ENCODE peak calls at places on chromosomes 6 and 20, in four cellular contexts. R is mucosa of descending colon, K is K562, U is HepG2. C is an unnamed sample. For H3K9me3, the result is how much of the 10 kb centered on the place peaks cover.

GRCh38 chr6:20946037-20946436 is 411.8 kb downstream of the CDKAL1 start:
- DNase-seq in U (peak), K (no peak), R (no peak), C (no peak)

GRCh38 chr6:25026723-25027122 is 91.0 kb upstream of the RIPOR2 start:
- DNase-seq in U (no peak), R (no peak), K (no peak), C (no peak)

GRCh38 chr6:112307707-112308106 is 39.4 kb upstream of the RFPL4B start:
- DNase-seq in K (no peak), U (no peak), R (no peak), C (no peak)

GRCh38 chr6:40815731-40816130 is 223.3 kb downstream of the UNC5CL start:
- DNase-seq in K (no peak), R (no peak), U (no peak), C (no peak)

GRCh38 chr6:118739976-118740771 is 88.8 kb upstream of the CEP85L start:
- DNase-seq in U (no peak), R (no peak), K (no peak), C (no peak)

GRCh38 chr6:68575765-68576439 is 59.2 kb upstream of the ADGRB3 start:
- DNase-seq in R (no peak), K (peak), U (no peak), C (no peak)

GRCh38 chr20:58670097-58670496 is 19.0 kb downstream of the STX16 start:
- DNase-seq in K (no peak), R (no peak), U (no peak), C (no peak)

GRCh38 chr6:30129818-30130679 is 5.9 kb upstream of the TRIM40 start:
- DNase-seq in U (no peak), K (no peak), R (no peak), C (no peak)

GRCh38 chr6:81999270-81999669 is 246.8 kb upstream of the TENT5A start:
- DNase-seq in K (no peak), U (peak), R (no peak), C (no peak)

GRCh38 chr6:6758915-6759654 is 170.6 kb downstream of the LY86 start:
- DNase-seq in R (peak), K (peak), U (peak), C (no peak)

GRCh38 chr20:60221593-60221992 is 263.4 kb downstream of the CDH26 start:
- DNase-seq in R (no peak), K (no peak), U (no peak), C (no peak)

GRCh38 chr20:2254333-2254732 is 41.5 kb upstream of the TGM3 start:
- DNase-seq in K (no peak), U (no peak), R (no peak), C (no peak)

GRCh38 chr6:2309138-2309537 is 63.7 kb upstream of the GMDS start:
- DNase-seq in U (no peak), R (no peak), K (no peak), C (peak)

GRCh38 chr6:126535585-126535984 is 195.7 kb downstream of the CENPW start:
- DNase-seq in R (no peak), K (no peak), U (no peak), C (no peak)

DNA sequence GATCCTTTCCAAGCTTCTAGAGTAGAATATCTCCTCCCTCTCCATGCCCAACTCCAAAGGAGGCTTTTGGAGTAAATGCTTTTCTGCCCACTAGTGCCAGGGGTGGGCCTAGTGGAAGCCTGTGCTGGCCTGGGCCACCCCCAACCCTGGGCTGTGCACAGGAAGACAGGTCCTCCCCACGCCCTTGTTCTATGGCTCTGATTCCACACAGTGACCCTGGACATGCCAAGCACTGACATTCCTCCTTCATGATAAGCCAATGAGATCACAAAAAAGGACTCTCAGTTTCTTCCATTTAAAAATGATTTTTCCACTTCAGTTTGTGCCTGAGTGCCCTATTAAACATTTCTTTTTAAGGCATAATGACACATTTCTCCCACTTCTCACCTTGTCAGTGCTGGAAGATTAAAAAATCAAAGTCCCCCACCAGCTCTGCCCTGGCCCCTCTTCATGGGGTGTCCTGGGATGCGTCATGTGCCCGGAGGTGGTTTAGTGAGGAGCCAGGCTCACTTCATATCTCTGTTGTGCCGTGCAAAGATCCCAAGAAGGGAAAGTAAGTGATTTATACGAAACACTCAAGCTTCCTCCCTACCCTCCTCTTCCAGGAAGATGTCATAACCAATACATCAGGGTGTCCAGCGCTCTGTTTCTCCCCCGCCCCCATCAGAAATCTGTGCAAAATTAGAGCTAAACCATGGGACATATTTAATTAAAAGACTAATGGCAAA is 255.0 kb downstream of the NRN1 start:
- DNase-seq in R (no peak), K (no peak), U (no peak), C (no peak)
- H3K4me3 ChIP-seq in R (no peak), K (no peak), U (no peak), C (no peak)

GRCh38 chr6:121867095-121867494 is 431.6 kb downstream of the GJA1 start:
- DNase-seq in K (no peak), U (no peak), R (no peak), C (no peak)

GRCh38 chr6:121868191-121868590 is 432.7 kb downstream of the GJA1 start:
- DNase-seq in R (no peak), U (no peak), K (no peak), C (no peak)

GRCh38 chr6:121865811-121866210 is 430.4 kb downstream of the GJA1 start:
- DNase-seq in K (no peak), R (no peak), U (no peak), C (no peak)
- H3K9me3 ChIP-seq in K (under half), R (under half), U (under half), C (under half)

GRCh38 chr6:151443449-151443848 is 8.5 kb downstream of the RMND1 start:
- DNase-seq in R (no peak), K (no peak), U (no peak), C (no peak)

GRCh38 chr6:151440930-151441329 is 11.0 kb downstream of the RMND1 start:
- DNase-seq in U (no peak), R (no peak), K (no peak), C (no peak)

GRCh38 chr6:151443911-151444621 is 7.9 kb downstream of the RMND1 start:
- DNase-seq in U (no peak), R (no peak), K (no peak), C (no peak)

GRCh38 chr6:151441390-151442166 is 10.3 kb downstream of the RMND1 start:
- DNase-seq in R (no peak), U (peak), K (no peak), C (no peak)

GRCh38 chr6:151442359-151442758 is 9.6 kb downstream of the RMND1 start:
- DNase-seq in K (no peak), R (no peak), U (no peak), C (no peak)
- H3K4me3 ChIP-seq in K (no peak), R (no peak), U (no peak), C (no peak)

DNA sequence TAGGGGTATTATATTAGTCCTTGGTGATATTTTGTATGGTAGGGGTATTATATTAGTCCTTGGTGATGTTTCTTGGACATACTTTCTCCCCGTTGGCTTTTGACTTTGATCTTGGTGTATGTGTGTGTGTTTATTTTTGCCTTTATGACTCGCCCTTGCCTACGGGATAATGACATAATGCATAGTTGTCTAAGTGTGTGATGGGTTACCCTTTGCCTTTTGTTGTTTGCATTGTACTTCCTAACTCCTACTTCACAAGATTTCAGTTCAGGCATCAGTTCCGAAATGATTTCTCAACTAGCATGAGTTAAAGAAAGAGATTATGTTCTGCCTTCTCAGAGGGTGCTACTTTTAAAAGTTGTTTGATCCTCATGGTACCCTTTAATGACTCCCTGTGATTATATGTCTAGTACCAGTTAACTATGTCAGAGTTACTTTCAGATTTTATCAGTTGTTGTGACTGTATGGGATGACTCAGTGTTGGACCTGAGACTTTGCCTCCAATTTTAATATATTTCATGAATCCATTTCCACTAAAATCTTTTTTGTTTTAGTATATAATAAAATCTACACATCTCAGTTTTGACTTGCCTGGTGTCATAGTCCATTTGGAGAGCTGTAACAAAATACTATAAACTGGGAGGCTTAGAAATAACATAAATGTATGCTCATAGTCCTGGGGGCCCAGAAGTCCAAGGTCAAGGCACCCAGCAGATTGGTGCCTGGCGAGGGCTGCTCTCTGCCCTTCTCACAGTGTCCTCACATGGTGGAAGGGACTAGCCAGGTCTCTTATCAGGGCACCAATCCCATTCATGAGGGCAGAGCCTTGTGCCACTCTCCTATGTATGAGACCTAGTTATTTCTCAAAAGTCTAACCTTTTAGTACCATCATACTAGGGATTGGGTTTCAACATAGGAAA is 34.1 kb downstream of the CDYL start:
- DNase-seq in K (no peak), R (no peak), U (peak), C (peak)
- H3K9me3 ChIP-seq in K (under half), R (under half), U (under half), C (under half)

GRCh38 chr6:53795254-53795701 is 473 bp downstream of the LRRC1 start:
- DNase-seq in R (no peak), U (no peak), K (no peak), C (peak)

GRCh38 chr6:53796791-53797190 is 2.0 kb downstream of the LRRC1 start:
- DNase-seq in R (no peak), U (no peak), K (no peak), C (no peak)

GRCh38 chr6:53797304-53797703 is 2.5 kb downstream of the LRRC1 start:
- DNase-seq in U (no peak), K (no peak), R (no peak), C (no peak)

GRCh38 chr6:53795702-53796450 is 1.1 kb downstream of the LRRC1 start:
- DNase-seq in K (no peak), U (peak), R (peak), C (peak)

DNA sequence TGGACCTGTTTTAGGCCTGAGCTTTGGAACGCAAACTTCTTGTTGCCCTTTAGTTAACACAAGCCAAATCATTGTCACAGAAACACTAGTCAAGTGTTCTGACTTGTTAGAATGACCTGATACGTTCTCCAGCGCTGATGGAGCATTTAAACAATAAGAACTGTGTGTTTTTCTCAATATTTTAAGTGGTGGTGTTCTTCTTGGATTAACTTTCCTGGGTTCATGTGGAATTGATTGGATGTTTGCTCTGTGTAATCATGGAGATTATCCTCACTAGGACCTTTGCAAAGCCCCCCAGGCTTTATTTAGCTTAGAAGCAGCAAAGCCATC is 1.6 kb downstream of the LRRC1 start:
- DNase-seq in U (peak), K (no peak), R (no peak), C (no peak)
- H3K4me3 ChIP-seq in U (peak), K (no peak), R (no peak), C (peak)

DNA sequence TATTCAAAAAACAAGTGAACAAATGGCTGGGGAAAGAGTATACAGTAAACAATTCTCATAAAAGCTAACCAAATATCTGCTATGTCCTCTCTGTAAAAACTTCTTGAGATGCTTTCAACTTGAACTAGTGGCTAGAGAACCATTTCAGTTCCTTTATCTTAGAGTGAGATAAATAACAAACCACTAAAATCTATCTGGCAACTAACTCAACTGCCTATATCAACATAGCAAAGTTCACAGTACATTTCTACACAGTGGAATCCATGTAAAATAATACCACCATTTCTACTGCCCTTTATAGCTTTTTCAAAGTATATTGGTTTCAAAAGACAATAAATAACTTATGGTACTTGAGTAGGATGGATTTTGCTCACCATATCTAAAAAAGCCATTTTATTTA is 95.1 kb downstream of the MMS22L start:
- DNase-seq in R (no peak), U (no peak), K (no peak), C (peak)
- H3K9me3 ChIP-seq in R (under half), U (under half), K (under half), C (under half)

DNA sequence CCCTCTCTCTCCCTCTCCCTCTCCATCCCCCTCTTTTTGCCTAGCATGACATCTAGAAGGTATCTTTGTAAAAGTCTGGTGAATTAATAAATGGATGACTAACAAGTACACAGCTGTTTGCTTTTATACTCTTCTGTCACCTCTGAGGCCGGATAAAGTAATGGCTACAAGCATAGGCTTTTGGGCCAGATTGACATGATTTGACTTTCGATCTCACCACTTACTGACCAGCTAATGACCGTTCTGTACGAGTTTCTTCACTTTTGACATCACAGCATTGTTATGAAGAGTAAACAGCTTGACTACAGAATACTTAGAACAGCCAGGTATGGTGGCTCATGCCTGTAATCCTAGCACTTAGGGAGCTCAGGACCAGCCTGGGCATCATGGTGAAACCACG is 113.4 kb upstream of the SLC2A12 start:
- DNase-seq in U (no peak), R (no peak), K (no peak), C (peak)
- H3K4me3 ChIP-seq in U (no peak), R (no peak), K (no peak), C (no peak)

GRCh38 chr6:53557005-53557715 is 12.3 kb upstream of the GCLC start:
- DNase-seq in R (no peak), K (no peak), U (no peak), C (no peak)
- H3K9me3 ChIP-seq in R (under half), K (under half), U (half or more), C (under half)

DNA sequence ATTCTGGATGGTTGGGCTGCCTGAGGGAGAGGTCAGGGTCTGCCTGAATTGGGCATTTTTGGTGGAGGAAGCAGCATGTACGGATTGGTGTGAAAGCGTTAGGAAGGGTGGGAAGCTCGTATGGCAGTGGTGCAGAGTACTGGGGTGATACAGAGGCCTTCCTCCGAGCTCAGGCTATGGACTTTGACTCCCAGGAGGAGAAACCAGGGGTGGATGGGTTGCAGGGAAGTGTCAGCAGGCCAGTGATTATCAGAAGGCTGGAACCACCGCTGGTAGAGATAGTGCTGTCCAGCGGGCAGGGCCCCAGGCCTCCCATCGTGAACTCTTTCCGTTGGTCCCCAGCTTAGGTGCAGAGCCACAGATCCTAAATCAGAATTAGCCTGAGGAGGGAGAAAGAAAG is 5.3 kb downstream of the WFDC5 start:
- DNase-seq in U (peak), K (no peak), R (no peak), C (no peak)
- H3K4me3 ChIP-seq in U (no peak), K (no peak), R (no peak), C (no peak)

C was measured in small intestine.